ENCODE peak calls at places on chromosomes 16 and 17, in seven cellular contexts. M is K562, X is GM12878, K is SK-N-SH, Y is GM12891, C is H1, Z is HepG2. F is an unnamed sample.
A peak's percentile ranks its signal among the peaks of the same experiment; 100 is the strongest.

GRCh38 chr17:47172698-47173565 is 16.2 kb downstream of the CDC27 start:
- DNase-seq in M (no peak), X (no peak), K (no peak), Y (no peak), C (no peak), Z (no peak), F (no peak)

GRCh38 chr17:29140631-29141483 is 39.3 kb downstream of the MYO18A start:
- DNase-seq in M (no peak), X (no peak), K (peak; percentile 73), Y (no peak), C (no peak), Z (no peak), F (no peak)

GRCh38 chr16:67946128-67946569 is 2.2 kb upstream of the LCAT start:
- DNase-seq in M (no peak), X (no peak), K (no peak), Y (no peak), C (no peak), Z (no peak), F (no peak)

GRCh38 chr16:30028438-30029093 is 2.5 kb downstream of the TLCD3B start:
- DNase-seq in M (peak; percentile 55), X (no peak), K (no peak), Y (no peak), C (peak; percentile 88), Z (no peak), F (no peak)

GRCh38 chr16:30658731-30659506 is 688 bp downstream of the FBRS start:
- DNase-seq in M (peak; percentile 79), X (peak; percentile 90), K (peak; percentile 87), Y (peak; percentile 70), C (peak; percentile 79), Z (peak; percentile 96), F (peak; percentile 57)

GRCh38 chr16:27230562-27230991 is 27.3 kb downstream of the KDM8 start:
- DNase-seq in M (no peak), X (no peak), K (no peak), Y (no peak), C (no peak), Z (no peak), F (no peak)

GRCh38 chr16:88693420-88694177 is 7.3 kb upstream of the SNAI3 start:
- DNase-seq in M (no peak), X (no peak), K (no peak), Y (no peak), C (no peak), Z (no peak), F (no peak)

GRCh38 chr17:28744104-28744801 is 442 bp downstream of the TRAF4 start:
- DNase-seq in M (peak; percentile 88), X (no peak), K (peak; percentile 91), Y (no peak), C (peak; percentile 91), Z (peak; percentile 71), F (no peak)

GRCh38 chr16:86393907-86394626 is 116.3 kb upstream of the FOXF1 start:
- DNase-seq in M (no peak), X (no peak), K (no peak), Y (no peak), C (no peak), Z (no peak), F (no peak)

GRCh38 chr17:32646941-32647340 is 160.1 kb downstream of the CDK5R1 start:
- DNase-seq in M (no peak), X (no peak), K (no peak), Y (no peak), C (no peak), Z (no peak), F (no peak)

GRCh38 chr16:88868974-88869672 is 2.7 kb upstream of the PABPN1L start:
- DNase-seq in M (no peak), X (no peak), K (no peak), Y (no peak), C (no peak), Z (no peak), F (no peak)

GRCh38 chr16:4142268-4142667 is 26.0 kb upstream of the ADCY9 start:
- DNase-seq in M (no peak), X (peak; percentile 42), K (no peak), Y (peak; percentile 47), C (no peak), Z (no peak), F (peak; percentile 27)
- TF ChIP-seq TAF1 in M (no peak), X (no peak), K (no peak), Y (no peak), C (no peak), Z (no peak), F (no peak)

DNA sequence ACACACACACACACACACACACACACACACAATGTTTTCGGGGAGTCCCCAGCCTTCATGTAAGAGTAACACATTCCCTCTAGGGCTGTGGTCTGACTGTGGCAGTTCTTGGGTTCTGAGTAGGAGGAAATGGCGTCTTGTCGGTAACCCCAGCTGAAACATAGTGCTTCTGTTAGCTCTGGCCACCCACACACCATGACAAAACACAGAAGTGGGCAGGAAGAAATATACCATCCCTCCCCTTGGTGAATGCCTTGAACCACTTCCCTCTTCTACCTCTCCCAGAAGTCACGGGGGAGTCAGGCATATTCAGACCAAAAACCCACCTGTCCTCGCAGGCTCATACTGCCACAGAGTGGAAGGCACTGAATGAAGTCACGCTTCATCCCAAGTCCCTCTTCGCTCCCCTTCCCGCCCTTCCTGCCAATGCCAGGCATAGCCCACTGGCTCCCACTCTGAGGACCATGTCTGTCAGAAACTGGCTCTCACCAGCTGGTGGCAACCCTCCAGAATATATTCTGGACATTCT is 11.5 kb downstream of the SLC35B1 start:
- DNase-seq in M (no peak), X (peak; percentile 72), K (no peak), Y (no peak), C (no peak), Z (no peak), F (no peak)
- TF ChIP-seq TAF1 in M (no peak), X (peak; percentile 35), K (no peak), Y (no peak), C (no peak), Z (no peak), F (no peak)

GRCh38 chr17:42766124-42766523 is 5.1 kb downstream of the RAMP2 start:
- DNase-seq in M (no peak), X (no peak), K (no peak), Y (no peak), C (no peak), Z (peak; percentile 81), F (no peak)
- TF ChIP-seq TAF1 in M (no peak), X (no peak), K (no peak), Y (no peak), C (no peak), Z (no peak), F (no peak)

GRCh38 chr17:56431736-56432135 is 161.8 kb upstream of the NOG start:
- DNase-seq in M (no peak), X (no peak), K (no peak), Y (no peak), C (no peak), Z (no peak), F (no peak)
- TF ChIP-seq TAF1 in M (no peak), X (no peak), K (no peak), Y (no peak), C (no peak), Z (no peak), F (no peak)